ENCODE peak calls at places on chromosomes 7 and 10, in seven cellular contexts. One of them, this sample, is unnamed.

GRCh38 chr10:96850825-96851224 is 18.7 kb downstream of the LCOR start:
- DNase-seq in AG04450: peak
- DNase-seq in GM10248: no peak
- DNase-seq in CD8-positive, alpha-beta T cell: no peak
- DNase-seq in GM06990: no peak
- DNase-seq in pancreas: no peak
- DNase-seq in adrenal gland: no peak
- DNase-seq in this sample: no peak

GRCh38 chr7:118327179-118327578 is 102.7 kb downstream of the ANKRD7 start:
- DNase-seq in AG04450: no peak
- DNase-seq in adrenal gland: no peak
- DNase-seq in pancreas: no peak
- DNase-seq in GM06990: no peak
- DNase-seq in CD8-positive, alpha-beta T cell: no peak
- DNase-seq in GM10248: no peak
- DNase-seq in this sample: no peak

GRCh38 chr10:110357252-110357780 is 52.6 kb upstream of the SMNDC1 start:
- DNase-seq in GM06990: peak
- DNase-seq in CD8-positive, alpha-beta T cell: no peak
- DNase-seq in adrenal gland: no peak
- DNase-seq in GM10248: peak
- DNase-seq in AG04450: peak
- DNase-seq in pancreas: no peak
- DNase-seq in this sample: peak

GRCh38 chr7:158581440-158582088 is 6.1 kb downstream of the PTPRN2 start:
- DNase-seq in CD8-positive, alpha-beta T cell: no peak
- DNase-seq in pancreas: peak
- DNase-seq in AG04450: no peak
- DNase-seq in GM10248: no peak
- DNase-seq in GM06990: no peak
- DNase-seq in adrenal gland: no peak
- DNase-seq in this sample: no peak

GRCh38 chr7:17532861-17533404 is 234.5 kb downstream of the AHR start:
- DNase-seq in adrenal gland: no peak
- DNase-seq in GM06990: no peak
- DNase-seq in GM10248: no peak
- DNase-seq in pancreas: no peak
- DNase-seq in AG04450: no peak
- DNase-seq in CD8-positive, alpha-beta T cell: no peak
- DNase-seq in this sample: no peak

GRCh38 chr7:68752485-68752884 is 845.8 kb upstream of the AUTS2 start:
- DNase-seq in pancreas: no peak
- DNase-seq in adrenal gland: no peak
- DNase-seq in GM10248: no peak
- DNase-seq in AG04450: no peak
- DNase-seq in CD8-positive, alpha-beta T cell: no peak
- DNase-seq in GM06990: no peak
- DNase-seq in this sample: no peak

GRCh38 chr10:118667732-118668131 is 72.3 kb upstream of the PRLHR start:
- DNase-seq in adrenal gland: peak
- DNase-seq in AG04450: no peak
- DNase-seq in pancreas: no peak
- DNase-seq in GM10248: no peak
- DNase-seq in CD8-positive, alpha-beta T cell: no peak
- DNase-seq in GM06990: no peak
- DNase-seq in this sample: no peak

GRCh38 chr10:17200885-17201164 is 647 bp downstream of the TRDMT1 start:
- DNase-seq in pancreas: peak
- DNase-seq in CD8-positive, alpha-beta T cell: peak
- DNase-seq in adrenal gland: peak
- DNase-seq in GM10248: no peak
- DNase-seq in GM06990: no peak
- DNase-seq in AG04450: no peak
- DNase-seq in this sample: no peak

GRCh38 chr7:132998763-132999162 is 83.1 kb downstream of the CHCHD3 start:
- DNase-seq in GM06990: no peak
- DNase-seq in GM10248: no peak
- DNase-seq in adrenal gland: no peak
- DNase-seq in CD8-positive, alpha-beta T cell: no peak
- DNase-seq in AG04450: no peak
- DNase-seq in pancreas: no peak
- DNase-seq in this sample: no peak

GRCh38 chr10:63767512-63767911 is 246.3 kb downstream of the REEP3 start:
- DNase-seq in CD8-positive, alpha-beta T cell: no peak
- DNase-seq in pancreas: no peak
- DNase-seq in AG04450: no peak
- DNase-seq in GM10248: no peak
- DNase-seq in GM06990: no peak
- DNase-seq in adrenal gland: no peak
- DNase-seq in this sample: no peak

GRCh38 chr7:100583132-100584045 is 2.5 kb downstream of the LRCH4 start:
- DNase-seq in pancreas: no peak
- DNase-seq in adrenal gland: peak
- DNase-seq in AG04450: no peak
- DNase-seq in GM06990: peak
- DNase-seq in CD8-positive, alpha-beta T cell: peak
- DNase-seq in GM10248: peak
- DNase-seq in this sample: peak

GRCh38 chr10:18400201-18400910 is 251.0 kb downstream of the NSUN6 start:
- DNase-seq in GM10248: peak
- DNase-seq in CD8-positive, alpha-beta T cell: no peak
- DNase-seq in GM06990: peak
- DNase-seq in AG04450: no peak
- DNase-seq in pancreas: no peak
- DNase-seq in adrenal gland: peak
- DNase-seq in this sample: no peak

GRCh38 chr7:134458341-134458805 is 527 bp downstream of the AKR1B1 start:
- DNase-seq in AG04450: no peak
- DNase-seq in GM10248: peak
- DNase-seq in pancreas: peak
- DNase-seq in adrenal gland: peak
- DNase-seq in GM06990: peak
- DNase-seq in CD8-positive, alpha-beta T cell: peak
- DNase-seq in this sample: peak

GRCh38 chr10:13450078-13450477 is 78.7 kb downstream of the BEND7 start:
- DNase-seq in adrenal gland: no peak
- DNase-seq in GM10248: no peak
- DNase-seq in pancreas: no peak
- DNase-seq in AG04450: no peak
- DNase-seq in CD8-positive, alpha-beta T cell: no peak
- DNase-seq in GM06990: no peak
- DNase-seq in this sample: no peak

GRCh38 chr10:63722537-63722936 is 201.3 kb downstream of the REEP3 start:
- DNase-seq in pancreas: no peak
- DNase-seq in AG04450: no peak
- DNase-seq in GM06990: no peak
- DNase-seq in GM10248: no peak
- DNase-seq in adrenal gland: no peak
- DNase-seq in CD8-positive, alpha-beta T cell: no peak
- DNase-seq in this sample: no peak

GRCh38 chr7:25968205-25968993 is 183.6 kb upstream of the NFE2L3 start:
- DNase-seq in CD8-positive, alpha-beta T cell: no peak
- DNase-seq in AG04450: no peak
- DNase-seq in pancreas: no peak
- DNase-seq in GM06990: peak
- DNase-seq in GM10248: peak
- DNase-seq in adrenal gland: no peak
- DNase-seq in this sample: peak

GRCh38 chr10:6124666-6125065 is 35.8 kb downstream of the RBM17 start:
- DNase-seq in AG04450: no peak
- DNase-seq in adrenal gland: no peak
- DNase-seq in CD8-positive, alpha-beta T cell: no peak
- DNase-seq in GM10248: no peak
- DNase-seq in pancreas: no peak
- DNase-seq in GM06990: no peak
- DNase-seq in this sample: no peak

GRCh38 chr7:31986878-31987518 is 83.2 kb downstream of the PDE1C start:
- DNase-seq in CD8-positive, alpha-beta T cell: no peak
- DNase-seq in adrenal gland: no peak
- DNase-seq in GM10248: no peak
- DNase-seq in GM06990: no peak
- DNase-seq in AG04450: peak
- DNase-seq in pancreas: no peak
- DNase-seq in this sample: no peak

GRCh38 chr7:32905175-32905662 is 13.7 kb upstream of the KBTBD2 start:
- DNase-seq in GM06990: no peak
- DNase-seq in CD8-positive, alpha-beta T cell: peak
- DNase-seq in pancreas: peak
- DNase-seq in AG04450: no peak
- DNase-seq in adrenal gland: peak
- DNase-seq in GM10248: peak
- DNase-seq in this sample: peak

GRCh38 chr7:95141755-95142154 is 182.6 kb downstream of the PON1 start:
- DNase-seq in GM06990: no peak
- DNase-seq in AG04450: no peak
- DNase-seq in pancreas: no peak
- DNase-seq in adrenal gland: no peak
- DNase-seq in CD8-positive, alpha-beta T cell: no peak
- DNase-seq in GM10248: no peak
- DNase-seq in this sample: no peak

GRCh38 chr7:916291-916941 is 38.1 kb downstream of the ADAP1 start:
- DNase-seq in GM10248: no peak
- DNase-seq in CD8-positive, alpha-beta T cell: no peak
- DNase-seq in AG04450: no peak
- DNase-seq in GM06990: no peak
- DNase-seq in pancreas: peak
- DNase-seq in adrenal gland: no peak
- DNase-seq in this sample: no peak

GRCh38 chr7:159020987-159021386 is 123.7 kb downstream of the VIPR2 start:
- DNase-seq in adrenal gland: no peak
- DNase-seq in GM06990: no peak
- DNase-seq in pancreas: no peak
- DNase-seq in GM10248: no peak
- DNase-seq in CD8-positive, alpha-beta T cell: no peak
- DNase-seq in AG04450: no peak
- DNase-seq in this sample: no peak

GRCh38 chr10:94217431-94217830 is 145.3 kb downstream of the NOC3L start:
- DNase-seq in adrenal gland: no peak
- DNase-seq in CD8-positive, alpha-beta T cell: no peak
- DNase-seq in GM10248: no peak
- DNase-seq in pancreas: no peak
- DNase-seq in AG04450: no peak
- DNase-seq in GM06990: no peak
- DNase-seq in this sample: no peak

GRCh38 chr7:86600506-86601290 is 43.0 kb upstream of the GRM3 start:
- DNase-seq in GM06990: no peak
- DNase-seq in GM10248: no peak
- DNase-seq in CD8-positive, alpha-beta T cell: no peak
- DNase-seq in pancreas: no peak
- DNase-seq in adrenal gland: no peak
- DNase-seq in AG04450: no peak
- DNase-seq in this sample: no peak

GRCh38 chr7:86598721-86599120 is 45.0 kb upstream of the GRM3 start:
- DNase-seq in pancreas: no peak
- DNase-seq in GM06990: no peak
- DNase-seq in GM10248: no peak
- DNase-seq in adrenal gland: no peak
- DNase-seq in CD8-positive, alpha-beta T cell: no peak
- DNase-seq in AG04450: no peak
- DNase-seq in this sample: no peak

GRCh38 chr7:86598311-86598710 is 45.4 kb upstream of the GRM3 start:
- DNase-seq in adrenal gland: peak
- DNase-seq in GM06990: peak
- DNase-seq in pancreas: peak
- DNase-seq in CD8-positive, alpha-beta T cell: no peak
- DNase-seq in AG04450: no peak
- DNase-seq in GM10248: no peak
- DNase-seq in this sample: no peak
- TF ChIP-seq CTCF in adrenal gland: no peak
- TF ChIP-seq CTCF in GM06990: peak
- TF ChIP-seq CTCF in pancreas: no peak
- TF ChIP-seq CTCF in CD8-positive, alpha-beta T cell: no peak
- TF ChIP-seq CTCF in AG04450: no peak
- TF ChIP-seq CTCF in GM10248: peak
- TF ChIP-seq CTCF in this sample: no peak

GRCh38 chr7:116570306-116570705 is 45.5 kb downstream of the CAV1 start:
- DNase-seq in CD8-positive, alpha-beta T cell: no peak
- DNase-seq in GM06990: no peak
- DNase-seq in adrenal gland: no peak
- DNase-seq in AG04450: no peak
- DNase-seq in GM10248: no peak
- DNase-seq in pancreas: no peak
- DNase-seq in this sample: no peak
- TF ChIP-seq CTCF in CD8-positive, alpha-beta T cell: no peak
- TF ChIP-seq CTCF in GM06990: no peak
- TF ChIP-seq CTCF in adrenal gland: no peak
- TF ChIP-seq CTCF in AG04450: no peak
- TF ChIP-seq CTCF in GM10248: no peak
- TF ChIP-seq CTCF in pancreas: no peak
- TF ChIP-seq CTCF in this sample: no peak

GRCh38 chr7:20835111-20835750 is 48.5 kb upstream of the SP8 start:
- DNase-seq in adrenal gland: no peak
- DNase-seq in AG04450: no peak
- DNase-seq in GM06990: no peak
- DNase-seq in GM10248: no peak
- DNase-seq in pancreas: no peak
- DNase-seq in CD8-positive, alpha-beta T cell: no peak
- DNase-seq in this sample: no peak

GRCh38 chr7:20839196-20839735 is 52.6 kb upstream of the SP8 start:
- DNase-seq in AG04450: no peak
- DNase-seq in GM06990: no peak
- DNase-seq in CD8-positive, alpha-beta T cell: no peak
- DNase-seq in pancreas: no peak
- DNase-seq in GM10248: no peak
- DNase-seq in adrenal gland: no peak
- DNase-seq in this sample: no peak

GRCh38 chr7:20831451-20831850 is 44.8 kb upstream of the SP8 start:
- DNase-seq in GM06990: no peak
- DNase-seq in pancreas: no peak
- DNase-seq in adrenal gland: no peak
- DNase-seq in CD8-positive, alpha-beta T cell: no peak
- DNase-seq in AG04450: no peak
- DNase-seq in GM10248: no peak
- DNase-seq in this sample: no peak

GRCh38 chr7:20831976-20832375 is 45.3 kb upstream of the SP8 start:
- DNase-seq in pancreas: no peak
- DNase-seq in GM06990: no peak
- DNase-seq in CD8-positive, alpha-beta T cell: no peak
- DNase-seq in adrenal gland: no peak
- DNase-seq in AG04450: no peak
- DNase-seq in GM10248: no peak
- DNase-seq in this sample: no peak

DNA sequence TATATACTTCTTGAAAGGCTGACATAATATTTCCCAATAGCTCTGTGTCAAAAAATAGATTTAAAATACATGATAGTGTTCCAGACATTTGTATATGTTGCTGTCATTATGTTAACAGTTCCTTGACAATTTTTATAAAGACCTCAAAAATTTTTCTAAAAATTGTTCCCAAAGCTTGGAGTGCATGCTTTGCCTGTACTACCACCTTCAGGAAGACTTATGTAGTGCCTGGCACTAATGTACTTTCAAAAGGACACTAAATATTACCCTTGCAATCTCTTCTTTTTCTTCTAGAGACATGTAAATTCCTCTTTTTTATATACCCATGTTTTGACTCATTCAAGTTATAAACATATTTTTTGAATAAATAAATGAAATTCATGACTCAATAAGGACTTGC is 48.0 kb upstream of the SP8 start:
- DNase-seq in AG04450: no peak
- DNase-seq in adrenal gland: no peak
- DNase-seq in pancreas: no peak
- DNase-seq in GM10248: no peak
- DNase-seq in CD8-positive, alpha-beta T cell: no peak
- DNase-seq in GM06990: no peak
- DNase-seq in this sample: no peak
- TF ChIP-seq CTCF in AG04450: no peak
- TF ChIP-seq CTCF in adrenal gland: no peak
- TF ChIP-seq CTCF in pancreas: no peak
- TF ChIP-seq CTCF in GM10248: peak
- TF ChIP-seq CTCF in CD8-positive, alpha-beta T cell: no peak
- TF ChIP-seq CTCF in GM06990: peak
- TF ChIP-seq CTCF in this sample: no peak

GRCh38 chr7:130758429-130759056 is 24.5 kb upstream of the KLF14 start:
- DNase-seq in adrenal gland: no peak
- DNase-seq in AG04450: peak
- DNase-seq in GM10248: peak
- DNase-seq in pancreas: no peak
- DNase-seq in GM06990: no peak
- DNase-seq in CD8-positive, alpha-beta T cell: no peak
- DNase-seq in this sample: peak
- TF ChIP-seq CTCF in adrenal gland: peak
- TF ChIP-seq CTCF in AG04450: peak
- TF ChIP-seq CTCF in GM10248: peak
- TF ChIP-seq CTCF in pancreas: peak
- TF ChIP-seq CTCF in GM06990: peak
- TF ChIP-seq CTCF in CD8-positive, alpha-beta T cell: peak
- TF ChIP-seq CTCF in this sample: peak